ENCODE peak calls at places on chromosomes 11 and 22, in four cellular contexts. N is K562, V is H1, R is HepG2. T is an unnamed sample.

GRCh38 chr22:27123880-27124279 is 466.5 kb downstream of the MIAT start:
- DNase-seq in V (no peak), R (no peak), N (no peak), T (no peak)

GRCh38 chr11:45079075-45079444 is 67.4 kb upstream of the PRDM11 start:
- DNase-seq in N (no peak), V (no peak), R (no peak), T (no peak)

GRCh38 chr11:130865772-130866114 is 50.5 kb downstream of the SNX19 start:
- DNase-seq in R (peak; percentile 59), N (no peak), V (no peak), T (no peak)

GRCh38 chr11:77101043-77101537 is 1.6 kb upstream of the OMP start:
- DNase-seq in N (peak; percentile 72), R (peak; percentile 41), V (no peak), T (peak; percentile 56)

GRCh38 chr22:31350410-31350863 is 4.3 kb upstream of the PATZ1 start:
- DNase-seq in V (no peak), N (peak; percentile 23), R (peak; percentile 90), T (peak; percentile 34)

GRCh38 chr11:131773626-131774025 is 403.2 kb downstream of the NTM start:
- DNase-seq in V (no peak), N (no peak), R (no peak), T (no peak)

GRCh38 chr11:29306527-29306926 is 710.3 kb downstream of the KCNA4 start:
- DNase-seq in V (no peak), N (no peak), R (no peak), T (no peak)

GRCh38 chr11:130144129-130144528 is 15.5 kb upstream of the ST14 start:
- DNase-seq in V (no peak), N (no peak), R (peak; percentile 92), T (no peak)

GRCh38 chr22:45455212-45455611 is 41.7 kb downstream of the RIBC2 start:
- DNase-seq in R (no peak), V (no peak), N (no peak), T (no peak)
- TF ChIP-seq RNF2 in R (no peak), V (no peak), N (no peak), T (no peak)

GRCh38 chr11:67211656-67212436 is 54.4 kb upstream of the GRK2 start:
- DNase-seq in N (no peak), R (no peak), V (no peak), T (no peak)
- TF ChIP-seq RNF2 in N (no peak), R (no peak), V (no peak), T (no peak)

DNA sequence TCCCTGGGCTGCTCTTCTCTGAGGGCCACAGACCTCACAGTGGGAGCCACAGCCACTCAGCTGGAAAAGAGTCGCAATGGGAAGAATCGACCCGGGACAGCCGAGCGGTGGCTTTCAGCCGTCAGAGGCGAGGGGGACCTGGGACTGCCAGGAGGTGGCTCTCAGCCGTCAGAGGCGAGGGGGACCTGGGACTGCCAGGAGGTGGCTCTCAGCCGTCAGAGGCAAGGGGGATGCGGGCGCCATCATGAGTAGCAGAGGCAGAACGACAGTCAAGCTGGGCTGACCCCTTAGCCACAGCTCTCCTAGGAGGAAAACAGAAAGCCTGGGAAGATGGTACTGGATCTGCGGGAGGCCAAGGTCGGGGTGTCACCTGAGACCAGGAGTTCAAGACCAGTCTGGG is 14.9 kb upstream of the MUC2 start:
- DNase-seq in V (no peak), R (no peak), N (no peak), T (no peak)
- TF ChIP-seq RNF2 in V (no peak), R (no peak), N (no peak), T (no peak)

GRCh38 chr11:31424652-31425051 is 55.0 kb downstream of the DNAJC24 start:
- DNase-seq in R (no peak), N (no peak), V (no peak), T (no peak)

GRCh38 chr11:31422703-31423102 is 53.0 kb downstream of the DNAJC24 start:
- DNase-seq in V (no peak), R (no peak), N (no peak), T (no peak)

GRCh38 chr11:31419669-31420068 is 50.0 kb downstream of the DNAJC24 start:
- DNase-seq in R (no peak), V (no peak), N (no peak), T (no peak)

GRCh38 chr11:31419138-31419537 is 49.5 kb downstream of the DNAJC24 start:
- DNase-seq in V (no peak), R (no peak), N (no peak), T (no peak)

DNA sequence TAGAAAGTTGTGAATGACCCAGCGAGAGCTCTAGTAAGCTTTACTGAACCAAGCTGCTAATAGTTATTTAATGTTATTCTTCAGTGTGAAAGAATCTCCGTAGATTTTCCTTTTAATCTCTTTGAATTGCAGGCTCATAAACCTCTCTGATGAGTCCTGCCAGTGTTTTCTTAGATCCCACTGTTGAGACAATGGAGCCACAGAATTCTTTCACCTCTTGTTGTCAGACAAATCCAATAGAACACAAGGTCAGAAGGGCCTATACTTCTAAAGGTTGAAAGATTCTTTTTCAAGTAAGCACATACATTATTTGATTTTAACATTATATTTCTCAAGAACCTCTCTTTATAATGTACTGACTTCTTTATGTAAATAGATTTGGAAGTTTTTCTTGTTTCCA is 52.2 kb downstream of the DNAJC24 start:
- DNase-seq in V (no peak), N (no peak), R (peak; percentile 5), T (no peak)
- TF ChIP-seq RNF2 in V (no peak), N (no peak), R (no peak), T (no peak)

T was measured in A549.